ENCODE peak calls at places on chromosome 16, in ten cellular contexts. Y, W, U, Z, V, I, R, E, M and A are unnamed samples.

GRCh38 chr16:48053346-48053745 is 102.4 kb downstream of the ABCC12 start:
- DNase-seq in Y (no peak), W (no peak), U (peak; percentile 90), Z (peak; percentile 80), V (no peak), I (peak; percentile 21), R (no peak), E (no peak), M (no peak), A (no peak)

GRCh38 chr16:12120982-12121652 is 144.6 kb downstream of the SNX29 start:
- DNase-seq in Y (no peak), W (no peak), U (no peak), Z (no peak), V (no peak), I (no peak), R (no peak), E (no peak), M (no peak), A (no peak)

GRCh38 chr16:69405757-69406156 is 18.7 kb upstream of the CYB5B start:
- DNase-seq in Y (no peak), W (no peak), U (peak; percentile 19), Z (peak; percentile 53), V (no peak), I (peak; percentile 43), R (no peak), E (no peak), M (no peak), A (no peak)

GRCh38 chr16:84138824-84139627 is 6.0 kb downstream of the HSDL1 start:
- DNase-seq in Y (no peak), W (no peak), U (peak; percentile 32), Z (peak; percentile 62), V (peak; percentile 89), I (no peak), R (no peak), E (no peak), M (no peak), A (no peak)

GRCh38 chr16:878071-878784 is 77.7 kb upstream of the GNG13 start:
- DNase-seq in Y (no peak), W (no peak), U (no peak), Z (no peak), V (no peak), I (no peak), R (no peak), E (no peak), M (peak; percentile 52), A (no peak)

GRCh38 chr16:83990492-83990891 is 22.4 kb downstream of the NECAB2 start:
- DNase-seq in Y (no peak), W (no peak), U (no peak), Z (no peak), V (no peak), I (no peak), R (no peak), E (no peak), M (no peak), A (no peak)

GRCh38 chr16:83954577-83955016 is 1.6 kb downstream of the OSGIN1 start:
- DNase-seq in Y (no peak), W (no peak), U (peak; percentile 39), Z (peak; percentile 72), V (no peak), I (peak; percentile 28), R (no peak), E (peak; percentile 38), M (peak; percentile 61), A (peak; percentile 26)

GRCh38 chr16:19071811-19072777 is 4.7 kb downstream of the COQ7 start:
- DNase-seq in Y (peak; percentile 77), W (peak; percentile 19), U (peak; percentile 63), Z (peak; percentile 80), V (peak; percentile 61), I (peak; percentile 53), R (peak; percentile 44), E (no peak), M (peak; percentile 77), A (no peak)

GRCh38 chr16:66131156-66131807 is 235.2 kb upstream of the CDH5 start:
- DNase-seq in Y (no peak), W (no peak), U (peak; percentile 22), Z (peak; percentile 49), V (no peak), I (peak; percentile 39), R (no peak), E (no peak), M (no peak), A (no peak)

GRCh38 chr16:1194665-1195392 is 30.2 kb downstream of the TPSG1 start:
- DNase-seq in Y (no peak), W (no peak), U (no peak), Z (no peak), V (no peak), I (no peak), R (no peak), E (no peak), M (no peak), A (no peak)

GRCh38 chr16:56626685-56627084 is 1.1 kb downstream of the MT1E start:
- DNase-seq in Y (no peak), W (no peak), U (no peak), Z (no peak), V (no peak), I (no peak), R (no peak), E (no peak), M (no peak), A (no peak)
- H3K4me3 ChIP-seq in Y (no peak overlapping the region), W (no peak overlapping the region), U (peak overlapping the region; percentile 47), Z (peak overlapping the region; percentile 70), V (no peak overlapping the region), I (peak overlapping the region; percentile 70), R (peak overlapping the region; percentile 70), E (peak overlapping the region; percentile 54), M (no peak overlapping the region), A (peak overlapping the region; percentile 65)

GRCh38 chr16:20898938-20899502 is 1.1 kb downstream of the DCUN1D3 start:
- DNase-seq in Y (no peak), W (no peak), U (peak; percentile 84), Z (peak; percentile 78), V (no peak), I (peak; percentile 60), R (no peak), E (no peak), M (no peak), A (no peak)
- H3K4me3 ChIP-seq in Y (peak overlapping the region; percentile 64), W (peak overlapping the region; percentile 88), U (peak overlapping the region; percentile 93), Z (peak overlapping the region; percentile 94), V (peak overlapping the region; percentile 71), I (peak overlapping the region; percentile 79), R (peak overlapping the region; percentile 69), E (peak overlapping the region; percentile 98), M (peak overlapping the region; percentile 90), A (peak overlapping the region; percentile 55)

DNA sequence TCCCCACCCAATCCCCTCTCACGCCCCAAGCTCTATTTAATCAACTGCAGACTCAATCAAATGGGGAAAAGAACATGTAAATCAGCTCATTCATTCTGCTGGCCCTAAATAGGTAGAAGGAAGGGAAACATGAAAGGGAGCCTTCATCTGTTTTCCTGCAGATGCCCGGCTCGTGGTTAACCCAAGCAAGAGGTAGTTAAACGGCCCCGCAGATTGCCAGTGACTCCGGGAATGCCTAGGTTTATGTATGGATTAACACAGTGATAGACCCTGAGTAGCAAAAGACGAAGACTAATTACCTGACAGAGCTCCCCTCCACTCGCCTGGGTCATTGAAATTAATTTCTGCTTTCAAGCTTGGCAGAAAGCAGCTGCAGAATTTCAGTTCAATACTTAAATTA is 542.0 kb downstream of the WWOX start:
- DNase-seq in Y (peak; percentile 22), W (no peak), U (no peak), Z (no peak), V (no peak), I (no peak), R (no peak), E (no peak), M (no peak), A (no peak)
- H3K4me3 ChIP-seq in Y (no peak overlapping the region), W (no peak overlapping the region), U (no peak overlapping the region), Z (no peak overlapping the region), V (no peak overlapping the region), I (no peak overlapping the region), R (no peak overlapping the region), E (no peak overlapping the region), M (no peak overlapping the region), A (no peak overlapping the region)

DNA sequence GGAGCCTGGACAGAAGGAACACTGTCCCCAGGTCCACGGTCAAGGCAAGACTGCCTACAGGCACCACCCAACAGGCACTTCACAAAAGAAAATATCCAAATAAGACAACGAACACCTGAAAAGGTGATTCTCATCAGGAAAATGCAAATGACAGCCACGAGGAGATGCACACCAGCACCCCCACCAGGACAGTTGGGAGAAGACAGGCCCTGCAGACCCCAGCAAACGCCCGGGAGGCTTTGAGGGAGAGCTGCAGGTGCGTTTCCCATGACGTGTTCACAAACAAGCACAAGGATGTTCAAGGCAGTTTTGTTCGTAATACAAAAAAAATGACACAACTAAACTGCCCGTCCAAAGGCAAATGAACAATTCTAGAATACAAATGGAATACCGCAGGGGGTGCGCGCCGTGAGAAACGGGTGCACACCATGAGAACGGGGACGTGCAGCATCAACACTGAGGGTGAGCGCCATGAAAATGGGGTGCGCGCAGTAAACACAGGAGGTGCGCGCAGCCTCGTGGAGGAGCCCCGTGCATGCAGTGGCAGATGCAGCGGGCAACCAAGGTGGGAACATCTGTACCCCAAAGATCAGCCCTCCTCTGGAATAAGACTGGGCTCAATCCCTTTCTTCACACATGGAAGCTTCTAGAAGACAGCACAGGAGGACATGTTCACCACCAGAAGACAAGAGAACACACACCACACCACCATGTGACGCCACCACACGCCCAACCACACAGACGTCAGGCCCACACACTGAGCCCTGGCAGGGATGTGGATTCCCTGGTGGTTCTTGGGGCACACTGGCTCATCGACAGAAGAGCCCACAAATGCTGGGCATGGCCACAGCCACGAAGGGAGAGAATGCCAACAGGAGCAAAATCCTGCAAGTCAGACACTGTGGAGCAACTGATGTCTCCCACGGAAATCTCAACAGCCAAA is 91.2 kb downstream of the ZNF778 start:
- DNase-seq in Y (no peak), W (no peak), U (no peak), Z (no peak), V (no peak), I (no peak), R (no peak), E (no peak), M (no peak), A (no peak)
- H3K4me3 ChIP-seq in Y (no peak overlapping the region), W (no peak overlapping the region), U (no peak overlapping the region), Z (no peak overlapping the region), V (no peak overlapping the region), I (no peak overlapping the region), R (no peak overlapping the region), E (no peak overlapping the region), M (no peak overlapping the region), A (no peak overlapping the region)

GRCh38 chr16:87837627-87838289 is 31.5 kb downstream of the SLC7A5 start:
- DNase-seq in Y (no peak), W (no peak), U (no peak), Z (no peak), V (no peak), I (no peak), R (no peak), E (no peak), M (no peak), A (no peak)
- H3K4me3 ChIP-seq in Y (no peak overlapping the region), W (no peak overlapping the region), U (no peak overlapping the region), Z (no peak overlapping the region), V (no peak overlapping the region), I (no peak overlapping the region), R (no peak overlapping the region), E (no peak overlapping the region), M (no peak overlapping the region), A (no peak overlapping the region)